ENCODE peak calls at places on chromosomes 13 and 19, in eight cellular contexts. R, Y, O, V, K, W, F and B are unnamed samples. For H3K4me1, the result is how much of the 10 kb centered on the place peaks cover.

GRCh38 chr19:1717200-1717969 is 35.9 kb upstream of the ONECUT3 start:
- DNase-seq in R (no peak), Y (no peak), O (no peak), V (no peak), K (no peak), W (no peak), F (no peak), B (no peak)

GRCh38 chr13:78265098-78265497 is 338.3 kb downstream of the POU4F1 start:
- DNase-seq in R (no peak), Y (no peak), O (no peak), V (no peak), K (no peak), W (no peak), F (no peak), B (no peak)

GRCh38 chr13:110206170-110206569 is 100.8 kb downstream of the COL4A1 start:
- DNase-seq in R (no peak), Y (no peak), O (no peak), V (peak), K (no peak), W (no peak), F (peak), B (no peak)

GRCh38 chr19:14375582-14376291 is 5.5 kb upstream of the ADGRE5 start:
- DNase-seq in R (no peak), Y (no peak), O (no peak), V (no peak), K (no peak), W (no peak), F (no peak), B (no peak)

GRCh38 chr19:15210323-15210774 is 9.6 kb upstream of the NOTCH3 start:
- DNase-seq in R (peak), Y (no peak), O (no peak), V (peak), K (no peak), W (no peak), F (no peak), B (no peak)

GRCh38 chr13:96632536-96633320 is 361.5 kb downstream of the OXGR1 start:
- DNase-seq in R (no peak), Y (no peak), O (no peak), V (no peak), K (no peak), W (no peak), F (no peak), B (no peak)

GRCh38 chr13:29453657-29454056 is 141.8 kb downstream of the SLC7A1 start:
- DNase-seq in R (no peak), Y (no peak), O (no peak), V (no peak), K (no peak), W (no peak), F (no peak), B (no peak)

GRCh38 chr13:73810647-73811046 is 323.6 kb downstream of the KLF12 start:
- DNase-seq in R (no peak), Y (no peak), O (no peak), V (no peak), K (no peak), W (no peak), F (no peak), B (no peak)

GRCh38 chr13:73038064-73038463 is 20.7 kb upstream of the KLF5 start:
- DNase-seq in R (no peak), Y (no peak), O (no peak), V (no peak), K (no peak), W (no peak), F (no peak), B (no peak)

GRCh38 chr13:20348645-20349408 is 116.7 kb upstream of the GJB6 start:
- DNase-seq in R (no peak), Y (no peak), O (no peak), V (no peak), K (no peak), W (no peak), F (no peak), B (no peak)

GRCh38 chr19:56076413-56076998 is 44.6 kb downstream of the ZNF787 start:
- DNase-seq in R (peak), Y (peak), O (no peak), V (peak), K (peak), W (peak), F (peak), B (no peak)

GRCh38 chr13:65479692-65480091 is 1750.4 kb downstream of the PCDH9 start:
- DNase-seq in R (no peak), Y (no peak), O (no peak), V (no peak), K (no peak), W (no peak), F (no peak), B (no peak)

GRCh38 chr13:48631441-48631840 is 22.3 kb upstream of the CYSLTR2 start:
- DNase-seq in R (no peak), Y (no peak), O (no peak), V (no peak), K (no peak), W (no peak), F (no peak), B (no peak)

GRCh38 chr13:113411216-113412023 is 41.9 kb downstream of the ADPRHL1 start:
- DNase-seq in R (no peak), Y (no peak), O (no peak), V (peak), K (peak), W (peak), F (peak), B (no peak)

GRCh38 chr19:17077447-17078028 is 2.0 kb downstream of the MYO9B start:
- DNase-seq in R (no peak), Y (no peak), O (no peak), V (no peak), K (no peak), W (no peak), F (no peak), B (no peak)
- H3K4me1 ChIP-seq in R (half or more), Y (half or more), O (under half), V (half or more), K (under half), W (under half), F (under half), B (half or more)

GRCh38 chr13:42266464-42266863 is 5.5 kb upstream of the AKAP11 start:
- DNase-seq in R (no peak), Y (no peak), O (no peak), V (no peak), K (no peak), W (no peak), F (no peak), B (no peak)
- TF ChIP-seq POLR2AphosphoS5 in R (no peak), Y (no peak), O (no peak), V (no peak), K (no peak), W (no peak), F (no peak), B (no peak)

GRCh38 chr19:29672933-29673336 is 7.7 kb downstream of the PLEKHF1 start:
- DNase-seq in R (no peak), Y (peak), O (peak), V (no peak), K (no peak), W (no peak), F (peak), B (no peak)

GRCh38 chr19:29674374-29675119 is 9.3 kb downstream of the PLEKHF1 start:
- DNase-seq in R (no peak), Y (no peak), O (peak), V (no peak), K (no peak), W (no peak), F (no peak), B (no peak)

GRCh38 chr19:29673451-29674371 is 8.4 kb downstream of the PLEKHF1 start:
- DNase-seq in R (no peak), Y (no peak), O (peak), V (no peak), K (no peak), W (no peak), F (no peak), B (no peak)

GRCh38 chr19:29671393-29672076 is 6.3 kb downstream of the PLEKHF1 start:
- DNase-seq in R (peak), Y (peak), O (peak), V (peak), K (no peak), W (no peak), F (peak), B (no peak)

DNA sequence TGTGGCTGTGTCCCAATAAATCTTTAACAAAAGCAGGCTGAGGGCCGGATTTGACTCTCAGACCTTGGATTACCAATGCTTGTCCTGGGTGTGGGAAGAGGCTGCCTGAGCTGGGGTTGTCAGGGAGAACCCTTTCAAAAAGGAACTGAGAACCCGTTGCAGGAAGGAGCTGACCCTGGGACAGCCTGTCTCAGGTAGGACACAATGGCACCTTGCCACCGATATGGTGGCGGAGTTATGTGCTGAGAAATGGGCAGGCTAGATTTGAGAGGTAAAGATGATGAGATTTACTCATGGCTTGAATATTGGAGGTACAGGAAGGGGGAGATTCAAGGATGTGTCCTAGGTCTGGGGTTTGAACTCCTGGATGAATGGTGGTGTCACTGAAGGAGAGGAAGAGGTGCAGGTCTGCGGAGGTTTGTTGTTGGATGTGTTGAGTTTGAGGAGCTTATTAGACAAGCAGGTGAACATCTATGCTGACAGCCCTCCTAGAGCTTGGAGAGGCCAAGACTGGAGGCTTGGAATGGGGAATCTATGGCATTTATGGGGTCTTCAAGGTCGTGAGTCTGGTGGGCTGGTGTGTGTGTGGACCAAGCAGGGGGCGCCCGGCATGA is 7.2 kb downstream of the PLEKHF1 start:
- DNase-seq in R (no peak), Y (no peak), O (peak), V (no peak), K (no peak), W (no peak), F (no peak), B (no peak)
- H3K4me1 ChIP-seq in R (half or more), Y (half or more), O (half or more), V (under half), K (under half), W (under half), F (under half), B (half or more)

DNA sequence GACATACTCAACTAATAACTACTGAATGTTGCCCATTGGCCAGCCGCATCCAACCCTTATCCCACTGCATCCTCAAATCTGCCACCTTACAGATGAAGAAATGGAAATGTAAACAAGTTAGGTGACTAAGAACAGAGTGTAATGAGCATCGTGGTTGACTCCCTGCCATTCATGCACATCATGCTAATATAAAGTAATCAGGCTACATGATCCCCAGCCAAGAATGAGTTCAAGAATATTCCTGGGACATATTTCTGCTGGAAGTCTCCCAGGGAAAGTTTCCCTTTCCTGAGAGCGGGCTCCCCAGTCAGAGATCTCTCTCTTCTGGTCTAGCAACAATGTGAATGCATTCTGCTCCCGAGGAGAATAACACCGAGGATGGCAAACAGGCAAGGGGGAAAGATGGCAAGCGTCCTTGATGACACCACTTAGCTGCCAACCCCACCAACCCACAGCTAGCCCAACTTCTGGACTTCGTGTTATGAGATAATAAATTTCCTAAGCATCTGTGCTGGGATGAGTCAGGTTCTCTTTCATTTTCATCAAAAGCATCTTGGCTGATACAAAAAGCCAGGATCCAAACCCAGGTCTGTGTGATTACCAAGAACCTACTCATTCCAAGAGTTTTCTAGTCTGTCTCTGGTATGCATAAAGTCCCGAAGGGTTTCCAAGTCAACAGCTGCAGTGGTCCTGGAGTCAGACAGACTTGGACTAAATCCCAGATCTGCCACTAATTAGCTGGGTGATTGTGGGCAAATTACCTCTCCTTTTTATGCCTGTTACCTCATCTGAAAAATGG is 55.7 kb upstream of the SERP2 start:
- DNase-seq in R (no peak), Y (no peak), O (no peak), V (no peak), K (no peak), W (no peak), F (no peak), B (no peak)
- TF ChIP-seq POLR2AphosphoS5 in R (no peak), Y (no peak), O (no peak), V (no peak), K (no peak), W (no peak), F (no peak), B (no peak)

GRCh38 chr19:10292206-10292788 is 2.5 kb downstream of the ICAM5 start:
- DNase-seq in R (peak), Y (peak), O (peak), V (peak), K (no peak), W (peak), F (peak), B (no peak)

GRCh38 chr19:10294368-10294697 is 4.6 kb downstream of the ICAM5 start:
- DNase-seq in R (no peak), Y (no peak), O (no peak), V (no peak), K (no peak), W (no peak), F (peak), B (no peak)

GRCh38 chr19:10295305-10295846 is 5.6 kb downstream of the ICAM5 start:
- DNase-seq in R (peak), Y (peak), O (no peak), V (no peak), K (no peak), W (no peak), F (peak), B (no peak)

GRCh38 chr19:10292789-10293636 is 3.3 kb downstream of the ICAM5 start:
- DNase-seq in R (peak), Y (no peak), O (no peak), V (no peak), K (no peak), W (no peak), F (peak), B (no peak)

DNA sequence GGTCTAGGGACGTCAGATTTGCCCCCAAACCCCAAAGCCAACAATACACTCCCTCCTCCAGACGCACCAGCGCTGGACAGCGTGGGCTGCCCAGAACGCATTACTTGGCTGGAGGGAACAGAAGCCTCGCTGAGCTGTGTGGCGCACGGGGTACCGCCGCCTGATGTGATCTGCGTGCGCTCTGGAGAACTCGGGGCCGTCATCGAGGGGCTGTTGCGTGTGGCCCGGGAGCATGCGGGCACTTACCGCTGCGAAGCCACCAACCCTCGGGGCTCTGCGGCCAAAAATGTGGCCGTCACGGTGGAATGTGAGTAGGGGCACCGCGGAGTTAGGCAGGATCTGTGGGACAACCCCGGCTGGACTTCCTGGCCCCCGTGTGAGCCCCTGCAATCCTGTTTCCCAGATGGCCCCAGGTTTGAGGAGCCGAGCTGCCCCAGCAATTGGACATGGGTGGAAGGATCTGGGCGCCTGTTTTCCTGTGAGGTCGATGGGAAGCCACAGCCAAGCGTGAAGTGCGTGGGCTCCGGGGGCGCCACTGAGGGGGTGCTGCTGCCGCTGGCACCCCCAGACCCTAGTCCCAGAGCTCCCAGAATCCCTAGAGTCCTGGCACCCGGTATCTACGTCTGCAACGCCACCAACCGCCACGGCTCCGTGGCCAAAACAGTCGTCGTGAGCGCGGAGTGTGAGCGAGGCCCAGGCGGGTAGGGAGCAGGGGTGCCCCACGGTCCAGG is 4.0 kb downstream of the ICAM5 start:
- DNase-seq in R (no peak), Y (no peak), O (no peak), V (no peak), K (no peak), W (no peak), F (no peak), B (no peak)
- H3K4me1 ChIP-seq in R (half or more), Y (half or more), O (under half), V (under half), K (under half), W (under half), F (under half), B (under half)

GRCh38 chr13:24215007-24215633 is 54.6 kb downstream of the SPATA13 start:
- DNase-seq in R (no peak), Y (no peak), O (no peak), V (no peak), K (no peak), W (no peak), F (no peak), B (no peak)

GRCh38 chr13:24216176-24216575 is 55.7 kb downstream of the SPATA13 start:
- DNase-seq in R (no peak), Y (no peak), O (no peak), V (no peak), K (no peak), W (no peak), F (no peak), B (no peak)

GRCh38 chr13:24213932-24214331 is 53.4 kb downstream of the SPATA13 start:
- DNase-seq in R (no peak), Y (no peak), O (no peak), V (no peak), K (no peak), W (no peak), F (no peak), B (no peak)

GRCh38 chr13:24214528-24214927 is 54.0 kb downstream of the SPATA13 start:
- DNase-seq in R (no peak), Y (no peak), O (no peak), V (no peak), K (no peak), W (no peak), F (no peak), B (no peak)

GRCh38 chr13:24215732-24216131 is 55.2 kb downstream of the SPATA13 start:
- DNase-seq in R (peak), Y (peak), O (peak), V (no peak), K (no peak), W (no peak), F (no peak), B (no peak)
- TF ChIP-seq POLR2AphosphoS5 in R (peak), Y (no peak), O (peak), V (no peak), K (no peak), W (no peak), F (no peak), B (peak)

DNA sequence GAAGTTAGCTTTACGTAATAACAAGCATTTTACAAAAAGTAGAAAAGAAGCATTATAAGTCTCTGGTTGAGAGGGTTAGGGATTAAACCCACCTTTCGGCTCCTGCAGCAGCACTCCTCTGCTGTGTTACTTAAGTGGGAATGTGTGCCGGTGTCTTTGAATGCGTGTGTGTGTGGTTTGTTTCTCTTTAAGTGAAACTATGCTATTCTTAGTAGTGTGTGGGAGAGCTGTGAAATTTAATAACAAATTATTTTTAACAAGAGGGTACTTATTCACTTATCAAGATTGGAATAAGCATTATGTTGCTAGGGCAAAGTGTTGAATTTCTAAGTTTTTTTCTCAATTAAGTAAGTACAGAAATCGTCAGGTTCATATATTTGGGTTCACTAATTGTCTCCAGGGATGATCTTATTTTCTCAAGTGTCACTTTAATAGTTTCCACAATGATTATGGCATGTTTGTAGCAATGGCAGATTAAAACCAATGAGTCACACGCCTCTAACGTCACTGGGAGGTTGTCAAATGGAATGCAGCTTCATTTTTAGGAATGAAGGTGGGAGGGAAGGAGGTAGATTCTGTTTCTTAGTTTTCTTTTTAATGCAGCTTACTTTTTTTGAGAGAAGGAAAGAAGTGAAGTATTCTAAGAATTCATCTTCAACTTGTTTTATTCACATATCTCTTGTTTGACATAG is 151.3 kb downstream of the LMO7 start:
- DNase-seq in R (no peak), Y (no peak), O (no peak), V (no peak), K (no peak), W (no peak), F (no peak), B (no peak)
- H3K4me1 ChIP-seq in R (under half), Y (half or more), O (under half), V (half or more), K (under half), W (under half), F (under half), B (under half)

DNA sequence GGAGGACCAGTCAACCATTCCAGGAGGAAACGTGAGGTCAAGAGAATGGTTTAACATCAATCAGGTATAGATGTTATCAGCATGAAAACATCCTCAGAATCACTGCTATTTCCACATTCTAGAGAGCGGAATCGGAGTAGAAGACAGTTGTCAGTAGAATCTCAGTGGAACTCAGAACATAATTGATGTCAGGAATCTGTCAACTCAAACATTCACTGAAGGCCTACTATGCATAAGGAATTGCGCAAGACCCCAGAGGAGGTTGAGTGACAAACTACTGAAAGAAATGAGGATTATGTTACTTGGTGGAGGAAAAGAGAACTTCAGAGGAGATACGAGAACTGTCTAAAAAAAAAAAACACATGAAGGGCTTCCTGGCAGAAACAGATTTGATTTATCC is 97.8 kb downstream of the LHFPL6 start:
- DNase-seq in R (no peak), Y (no peak), O (no peak), V (no peak), K (no peak), W (no peak), F (no peak), B (no peak)
- TF ChIP-seq POLR2AphosphoS5 in R (no peak), Y (no peak), O (no peak), V (no peak), K (no peak), W (no peak), F (no peak), B (no peak)